ENCODE peak calls at places on chromosome 1, in four cellular contexts. One of them, this sample, is unnamed.

GRCh38 chr1:13498553-13498952 is 15.2 kb downstream of the LRRC38 start:
- ATAC-seq in A549: no peak
- ATAC-seq in HepG2: no peak
- ATAC-seq in GM12878: no peak
- ATAC-seq in this sample: no peak

GRCh38 chr1:83857108-83857507 is 141.8 kb downstream of the TTLL7 start:
- ATAC-seq in A549: no peak
- ATAC-seq in GM12878: no peak
- ATAC-seq in HepG2: no peak
- ATAC-seq in this sample: no peak

GRCh38 chr1:1918901-1919303 is at the start of gene TMEM52:
- ATAC-seq in HepG2: peak; percentile 18
- ATAC-seq in A549: peak; percentile 51
- ATAC-seq in GM12878: peak; percentile 56
- ATAC-seq in this sample: no peak

GRCh38 chr1:78731674-78732073 is 82.0 kb downstream of the IFI44 start:
- ATAC-seq in A549: no peak
- ATAC-seq in HepG2: no peak
- ATAC-seq in GM12878: no peak
- ATAC-seq in this sample: no peak

GRCh38 chr1:165288301-165289120 is 68.0 kb downstream of the LMX1A start:
- ATAC-seq in GM12878: no peak
- ATAC-seq in HepG2: no peak
- ATAC-seq in A549: peak; percentile 85
- ATAC-seq in this sample: no peak

GRCh38 chr1:207064546-207064945 is 11.5 kb downstream of the PFKFB2 start:
- ATAC-seq in HepG2: no peak
- ATAC-seq in GM12878: no peak
- ATAC-seq in A549: no peak
- ATAC-seq in this sample: no peak

GRCh38 chr1:153567621-153568366 is 2.1 kb upstream of the S100A2 start:
- ATAC-seq in HepG2: no peak
- ATAC-seq in GM12878: no peak
- ATAC-seq in A549: peak; percentile 3
- ATAC-seq in this sample: no peak

GRCh38 chr1:169594391-169594790 is 8.1 kb upstream of the F5 start:
- ATAC-seq in GM12878: peak; percentile 95
- ATAC-seq in A549: no peak
- ATAC-seq in HepG2: no peak
- ATAC-seq in this sample: no peak

GRCh38 chr1:240287722-240288121 is 196.0 kb downstream of the FMN2 start:
- ATAC-seq in GM12878: no peak
- ATAC-seq in A549: no peak
- ATAC-seq in HepG2: no peak
- ATAC-seq in this sample: no peak

GRCh38 chr1:159008744-159009188 is 941 bp upstream of the IFI16 start:
- ATAC-seq in A549: no peak
- ATAC-seq in GM12878: peak; percentile 77
- ATAC-seq in HepG2: no peak
- ATAC-seq in this sample: no peak

GRCh38 chr1:177928194-177928593 is 41.7 kb downstream of the SEC16B start:
- ATAC-seq in GM12878: no peak
- ATAC-seq in HepG2: no peak
- ATAC-seq in A549: no peak
- ATAC-seq in this sample: no peak

GRCh38 chr1:244368279-244368678 is 83.4 kb downstream of the ADSS2 start:
- ATAC-seq in GM12878: no peak
- ATAC-seq in A549: no peak
- ATAC-seq in HepG2: no peak
- ATAC-seq in this sample: no peak

GRCh38 chr1:87295720-87296119 is 33.0 kb upstream of the LMO4 start:
- ATAC-seq in GM12878: no peak
- ATAC-seq in A549: no peak
- ATAC-seq in HepG2: no peak
- ATAC-seq in this sample: no peak

GRCh38 chr1:116494351-116494692 is 76.5 kb downstream of the CD58 start:
- ATAC-seq in HepG2: peak; percentile 52
- ATAC-seq in GM12878: no peak
- ATAC-seq in A549: no peak
- ATAC-seq in this sample: no peak

GRCh38 chr1:23544444-23545389 is 13.7 kb upstream of the E2F2 start:
- ATAC-seq in A549: peak; percentile 81
- ATAC-seq in GM12878: peak; percentile 74
- ATAC-seq in HepG2: peak; percentile 79
- ATAC-seq in this sample: peak; percentile 66

GRCh38 chr1:76230894-76231293 is 156.3 kb downstream of the ST6GALNAC3 start:
- ATAC-seq in GM12878: no peak
- ATAC-seq in HepG2: no peak
- ATAC-seq in A549: no peak
- ATAC-seq in this sample: no peak

GRCh38 chr1:8494681-8495080 is 176.8 kb downstream of the SLC45A1 start:
- ATAC-seq in GM12878: no peak
- ATAC-seq in A549: no peak
- ATAC-seq in HepG2: no peak
- ATAC-seq in this sample: no peak

GRCh38 chr1:8965121-8965820 is 19.6 kb downstream of the CA6 start:
- ATAC-seq in HepG2: no peak
- ATAC-seq in A549: no peak
- ATAC-seq in GM12878: no peak
- ATAC-seq in this sample: no peak

GRCh38 chr1:167107456-167107855 is 13.6 kb downstream of the STYXL2 start:
- ATAC-seq in A549: no peak
- ATAC-seq in HepG2: no peak
- ATAC-seq in GM12878: no peak
- ATAC-seq in this sample: no peak
- H3K4me1 ChIP-seq in A549: peaks cover 6% of the 10 kb centered on the region
- H3K4me1 ChIP-seq in HepG2: peaks cover 9% of the 10 kb centered on the region
- H3K4me1 ChIP-seq in GM12878: peaks cover 28% of the 10 kb centered on the region
- H3K4me1 ChIP-seq in this sample: no peaks in the 10 kb centered on the region

GRCh38 chr1:192489748-192490147 is 85.8 kb upstream of the RGS1 start:
- ATAC-seq in GM12878: peak; percentile 92
- ATAC-seq in HepG2: no peak
- ATAC-seq in A549: peak; percentile 82
- ATAC-seq in this sample: peak; percentile 76
- TF ChIP-seq EP300 in GM12878: no peak
- TF ChIP-seq EP300 in HepG2: no peak
- TF ChIP-seq EP300 in A549: no peak
- TF ChIP-seq EP300 in this sample: no peak

DNA sequence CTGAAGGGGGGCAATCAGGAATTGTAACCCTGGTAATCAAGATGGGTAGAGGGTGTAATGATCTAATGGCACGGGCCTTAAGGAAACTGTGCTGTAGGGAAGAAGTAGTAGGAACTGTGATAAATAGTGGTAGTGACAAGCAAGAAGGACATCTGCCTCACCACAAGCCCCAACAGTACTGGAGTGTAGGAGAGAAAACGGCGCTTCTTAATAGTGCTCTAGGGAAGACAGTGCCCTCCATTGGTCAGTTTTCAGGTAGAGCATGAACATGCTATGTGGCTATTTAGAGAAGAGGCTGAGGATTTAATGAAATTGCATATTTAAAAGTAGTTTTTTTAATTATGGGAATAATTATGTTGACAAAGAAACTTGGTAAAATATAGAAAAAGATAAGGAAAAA is 32.2 kb downstream of the SLC30A7 start:
- ATAC-seq in A549: peak; percentile 47
- ATAC-seq in HepG2: peak; percentile 55
- ATAC-seq in GM12878: peak; percentile 47
- ATAC-seq in this sample: no peak
- H3K4me1 ChIP-seq in A549: no peaks in the 10 kb centered on the region
- H3K4me1 ChIP-seq in HepG2: no peaks in the 10 kb centered on the region
- H3K4me1 ChIP-seq in GM12878: peaks cover 4% of the 10 kb centered on the region
- H3K4me1 ChIP-seq in this sample: peaks cover 9% of the 10 kb centered on the region

DNA sequence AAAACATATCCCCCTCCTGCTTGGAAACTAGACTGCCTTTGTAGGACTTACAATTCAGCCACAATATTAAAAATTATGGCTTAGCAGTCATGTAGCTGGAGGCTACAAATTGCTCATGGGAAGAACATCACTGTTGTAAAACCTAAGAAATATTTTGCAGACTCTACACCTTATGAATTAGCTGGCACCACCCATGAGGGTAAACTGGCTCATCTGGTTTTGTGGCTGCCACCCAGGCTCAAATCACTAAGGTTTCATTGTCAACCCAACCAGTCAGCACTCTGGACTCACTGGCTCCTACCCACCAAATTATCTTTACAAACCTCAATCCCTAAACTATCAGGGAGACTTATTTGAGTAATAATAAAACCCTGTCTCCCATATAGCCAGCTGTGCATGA is 100.7 kb upstream of the OLFM3 start:
- ATAC-seq in HepG2: no peak
- ATAC-seq in GM12878: no peak
- ATAC-seq in A549: no peak
- ATAC-seq in this sample: no peak
- TF ChIP-seq EP300 in HepG2: no peak
- TF ChIP-seq EP300 in GM12878: no peak
- TF ChIP-seq EP300 in A549: no peak
- TF ChIP-seq EP300 in this sample: no peak

GRCh38 chr1:10339036-10339567 is 59.8 kb upstream of the PGD start:
- ATAC-seq in HepG2: no peak
- ATAC-seq in GM12878: no peak
- ATAC-seq in A549: no peak
- ATAC-seq in this sample: no peak
- H3K4me1 ChIP-seq in HepG2: no peaks in the 10 kb centered on the region
- H3K4me1 ChIP-seq in GM12878: no peaks in the 10 kb centered on the region
- H3K4me1 ChIP-seq in A549: peaks cover 7% of the 10 kb centered on the region
- H3K4me1 ChIP-seq in this sample: no peaks in the 10 kb centered on the region

GRCh38 chr1:31938184-31938975 is at the start of gene PTP4A2:
- ATAC-seq in HepG2: peak; percentile 85
- ATAC-seq in GM12878: peak; percentile 76
- ATAC-seq in A549: peak; percentile 79
- ATAC-seq in this sample: peak; percentile 95
- TF ChIP-seq EP300 in HepG2: no peak
- TF ChIP-seq EP300 in GM12878: peak; percentile 37
- TF ChIP-seq EP300 in A549: no peak
- TF ChIP-seq EP300 in this sample: no peak

GRCh38 chr1:111733183-111733995 is 5.8 kb downstream of the INKA2 start:
- ATAC-seq in HepG2: peak; percentile 85
- ATAC-seq in GM12878: no peak
- ATAC-seq in A549: peak; percentile 64
- ATAC-seq in this sample: peak; percentile 74

GRCh38 chr1:111733996-111734369 is 5.2 kb downstream of the INKA2 start:
- ATAC-seq in A549: no peak
- ATAC-seq in GM12878: no peak
- ATAC-seq in HepG2: no peak
- ATAC-seq in this sample: no peak

GRCh38 chr1:111735321-111735720 is 3.9 kb downstream of the INKA2 start:
- ATAC-seq in A549: no peak
- ATAC-seq in GM12878: no peak
- ATAC-seq in HepG2: no peak
- ATAC-seq in this sample: no peak

GRCh38 chr1:111735858-111736544 is 3.2 kb downstream of the INKA2 start:
- ATAC-seq in HepG2: no peak
- ATAC-seq in A549: no peak
- ATAC-seq in GM12878: no peak
- ATAC-seq in this sample: no peak

GRCh38 chr1:111734426-111734825 is 4.8 kb downstream of the INKA2 start:
- ATAC-seq in GM12878: no peak
- ATAC-seq in HepG2: no peak
- ATAC-seq in A549: no peak
- ATAC-seq in this sample: no peak
- H3K4me1 ChIP-seq in GM12878: peaks cover 6% of the 10 kb centered on the region
- H3K4me1 ChIP-seq in HepG2: peaks cover 90% of the 10 kb centered on the region
- H3K4me1 ChIP-seq in A549: peaks cover 10% of the 10 kb centered on the region
- H3K4me1 ChIP-seq in this sample: peaks cover 57% of the 10 kb centered on the region

GRCh38 chr1:167592475-167592874 is 37.6 kb upstream of the RCSD1 start:
- ATAC-seq in A549: no peak
- ATAC-seq in HepG2: no peak
- ATAC-seq in GM12878: no peak
- ATAC-seq in this sample: no peak
- TF ChIP-seq EP300 in A549: no peak
- TF ChIP-seq EP300 in HepG2: no peak
- TF ChIP-seq EP300 in GM12878: no peak
- TF ChIP-seq EP300 in this sample: no peak

This sample was measured in gastroesophageal sphincter.